ENCODE peak calls at places on chromosomes 13 and 19, in nine cellular contexts. One of them, this sample, is unnamed.
A peak's percentile ranks its signal among the peaks of the same experiment; 100 is the strongest.

GRCh38 chr13:23378009-23378632 is 55.4 kb downstream of the SACS start:
- DNase-seq in H1: no peak
- DNase-seq in transverse colon: peak; percentile 19
- DNase-seq in tibial nerve: no peak
- DNase-seq in stomach: no peak
- DNase-seq in A549: peak; percentile 37
- DNase-seq in HepG2: no peak
- DNase-seq in uterus: peak; percentile 41
- DNase-seq in body of pancreas: no peak
- DNase-seq in this sample: no peak

GRCh38 chr13:113632706-113633484 is 25.1 kb downstream of the ATP4B start:
- DNase-seq in H1: no peak
- DNase-seq in transverse colon: no peak
- DNase-seq in tibial nerve: no peak
- DNase-seq in stomach: no peak
- DNase-seq in A549: no peak
- DNase-seq in HepG2: no peak
- DNase-seq in uterus: no peak
- DNase-seq in body of pancreas: no peak
- DNase-seq in this sample: no peak

GRCh38 chr19:41373993-41374392 is 2.3 kb upstream of the TMEM91 start:
- DNase-seq in H1: no peak
- DNase-seq in transverse colon: peak; percentile 79
- DNase-seq in tibial nerve: peak; percentile 65
- DNase-seq in stomach: peak; percentile 88
- DNase-seq in A549: no peak
- DNase-seq in HepG2: no peak
- DNase-seq in uterus: peak; percentile 87
- DNase-seq in body of pancreas: peak; percentile 94
- DNase-seq in this sample: peak; percentile 89

GRCh38 chr13:91017031-91017668 is 330.3 kb upstream of the MIR17HG start:
- DNase-seq in H1: peak; percentile 31
- DNase-seq in transverse colon: no peak
- DNase-seq in tibial nerve: no peak
- DNase-seq in stomach: peak; percentile 28
- DNase-seq in A549: peak; percentile 53
- DNase-seq in HepG2: no peak
- DNase-seq in uterus: no peak
- DNase-seq in body of pancreas: peak; percentile 42
- DNase-seq in this sample: peak; percentile 65

GRCh38 chr19:39444598-39445257 is 654 bp upstream of the SUPT5H start:
- DNase-seq in H1: no peak
- DNase-seq in transverse colon: no peak
- DNase-seq in tibial nerve: no peak
- DNase-seq in stomach: no peak
- DNase-seq in A549: no peak
- DNase-seq in HepG2: no peak
- DNase-seq in uterus: no peak
- DNase-seq in body of pancreas: no peak
- DNase-seq in this sample: peak; percentile 38

GRCh38 chr19:2680808-2681207 is 21.7 kb downstream of the GNG7 start:
- DNase-seq in H1: no peak
- DNase-seq in transverse colon: no peak
- DNase-seq in tibial nerve: no peak
- DNase-seq in stomach: no peak
- DNase-seq in A549: no peak
- DNase-seq in HepG2: no peak
- DNase-seq in uterus: no peak
- DNase-seq in body of pancreas: no peak
- DNase-seq in this sample: no peak

GRCh38 chr13:76012091-76012721 is 376.1 kb downstream of the LMO7 start:
- DNase-seq in H1: no peak
- DNase-seq in transverse colon: no peak
- DNase-seq in tibial nerve: no peak
- DNase-seq in stomach: no peak
- DNase-seq in A549: peak; percentile 38
- DNase-seq in HepG2: no peak
- DNase-seq in uterus: no peak
- DNase-seq in body of pancreas: no peak
- DNase-seq in this sample: no peak

GRCh38 chr13:37429976-37430375 is 168.6 kb downstream of the POSTN start:
- DNase-seq in H1: no peak
- DNase-seq in transverse colon: no peak
- DNase-seq in tibial nerve: no peak
- DNase-seq in stomach: no peak
- DNase-seq in A549: no peak
- DNase-seq in HepG2: no peak
- DNase-seq in uterus: no peak
- DNase-seq in body of pancreas: no peak
- DNase-seq in this sample: no peak

GRCh38 chr19:50695251-50696064 is 24.1 kb downstream of the SHANK1 start:
- DNase-seq in H1: no peak
- DNase-seq in transverse colon: no peak
- DNase-seq in tibial nerve: no peak
- DNase-seq in stomach: no peak
- DNase-seq in A549: peak; percentile 29
- DNase-seq in HepG2: no peak
- DNase-seq in uterus: no peak
- DNase-seq in body of pancreas: no peak
- DNase-seq in this sample: no peak

GRCh38 chr13:113275387-113275786 is 21.7 kb upstream of the LAMP1 start:
- DNase-seq in H1: no peak
- DNase-seq in transverse colon: peak; percentile 43
- DNase-seq in tibial nerve: no peak
- DNase-seq in stomach: peak; percentile 50
- DNase-seq in A549: peak; percentile 53
- DNase-seq in HepG2: peak; percentile 84
- DNase-seq in uterus: peak; percentile 25
- DNase-seq in body of pancreas: peak; percentile 52
- DNase-seq in this sample: peak; percentile 56

GRCh38 chr19:56350416-56351045 is 35.9 kb upstream of the ZSCAN5A start:
- DNase-seq in H1: no peak
- DNase-seq in transverse colon: peak; percentile 29
- DNase-seq in tibial nerve: no peak
- DNase-seq in stomach: peak; percentile 39
- DNase-seq in A549: peak; percentile 60
- DNase-seq in HepG2: peak; percentile 58
- DNase-seq in uterus: peak; percentile 24
- DNase-seq in body of pancreas: peak; percentile 45
- DNase-seq in this sample: peak; percentile 50

GRCh38 chr19:55174425-55175116 is 5.5 kb downstream of the SYT5 start:
- DNase-seq in H1: no peak
- DNase-seq in transverse colon: no peak
- DNase-seq in tibial nerve: no peak
- DNase-seq in stomach: no peak
- DNase-seq in A549: no peak
- DNase-seq in HepG2: no peak
- DNase-seq in uterus: no peak
- DNase-seq in body of pancreas: no peak
- DNase-seq in this sample: no peak

GRCh38 chr19:3186377-3186688 is 603 bp downstream of the NCLN start:
- DNase-seq in H1: no peak
- DNase-seq in transverse colon: no peak
- DNase-seq in tibial nerve: no peak
- DNase-seq in stomach: no peak
- DNase-seq in A549: no peak
- DNase-seq in HepG2: no peak
- DNase-seq in uterus: no peak
- DNase-seq in body of pancreas: no peak
- DNase-seq in this sample: no peak

GRCh38 chr13:35526577-35526976 is 50.1 kb upstream of the MAB21L1 start:
- DNase-seq in H1: no peak
- DNase-seq in transverse colon: no peak
- DNase-seq in tibial nerve: no peak
- DNase-seq in stomach: no peak
- DNase-seq in A549: no peak
- DNase-seq in HepG2: no peak
- DNase-seq in uterus: no peak
- DNase-seq in body of pancreas: no peak
- DNase-seq in this sample: no peak

GRCh38 chr19:7968796-7969559 is 25.5 kb upstream of the TIMM44 start:
- DNase-seq in H1: no peak
- DNase-seq in transverse colon: no peak
- DNase-seq in tibial nerve: no peak
- DNase-seq in stomach: no peak
- DNase-seq in A549: no peak
- DNase-seq in HepG2: no peak
- DNase-seq in uterus: no peak
- DNase-seq in body of pancreas: no peak
- DNase-seq in this sample: no peak

GRCh38 chr19:17605761-17606745 is 50.6 kb downstream of the COLGALT1 start:
- DNase-seq in H1: peak; percentile 97
- DNase-seq in transverse colon: peak; percentile 72
- DNase-seq in tibial nerve: peak; percentile 64
- DNase-seq in stomach: peak; percentile 59
- DNase-seq in A549: peak; percentile 95
- DNase-seq in HepG2: peak; percentile 80
- DNase-seq in uterus: peak; percentile 44
- DNase-seq in body of pancreas: peak; percentile 70
- DNase-seq in this sample: peak; percentile 87

DNA sequence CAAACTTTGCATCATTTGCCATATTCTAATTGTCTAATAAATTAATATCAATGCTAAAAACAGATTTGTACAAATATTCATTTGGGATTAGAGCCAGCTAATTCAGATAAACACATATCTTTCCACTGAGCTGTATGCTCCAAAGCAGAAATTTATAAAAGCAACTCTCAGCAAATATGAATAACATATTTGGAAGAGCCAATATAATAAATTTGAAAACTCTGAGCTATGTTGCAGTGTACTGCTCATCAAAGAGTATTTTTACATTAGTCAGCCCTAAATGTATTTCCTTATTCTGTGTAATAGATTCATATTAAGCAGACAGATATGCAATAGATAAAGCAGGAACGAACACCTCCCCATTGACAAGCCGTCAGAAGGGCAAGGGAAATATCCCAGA is 970.1 kb downstream of the EFNB2 start:
- DNase-seq in H1: no peak
- DNase-seq in transverse colon: no peak
- DNase-seq in tibial nerve: no peak
- DNase-seq in stomach: no peak
- DNase-seq in A549: no peak
- DNase-seq in HepG2: no peak
- DNase-seq in uterus: no peak
- DNase-seq in body of pancreas: no peak
- DNase-seq in this sample: no peak
- TF ChIP-seq CTCF in H1: no peak
- TF ChIP-seq CTCF in transverse colon: no peak
- TF ChIP-seq CTCF in tibial nerve: no peak
- TF ChIP-seq CTCF in stomach: no peak
- TF ChIP-seq CTCF in A549: no peak
- TF ChIP-seq CTCF in HepG2: no peak
- TF ChIP-seq CTCF in uterus: no peak
- TF ChIP-seq CTCF in body of pancreas: no peak
- TF ChIP-seq CTCF in this sample: no peak

GRCh38 chr19:4342421-4343055 is 824 bp upstream of the MPND start:
- DNase-seq in H1: peak; percentile 97
- DNase-seq in transverse colon: peak; percentile 96
- DNase-seq in tibial nerve: peak; percentile 89
- DNase-seq in stomach: peak; percentile 96
- DNase-seq in A549: peak; percentile 100
- DNase-seq in HepG2: peak; percentile 100
- DNase-seq in uterus: peak; percentile 93
- DNase-seq in body of pancreas: peak; percentile 97
- DNase-seq in this sample: peak; percentile 99
- TF ChIP-seq POLR2A in H1: peak; percentile 93
- TF ChIP-seq POLR2A in transverse colon: peak; percentile 87
- TF ChIP-seq POLR2A in tibial nerve: peak; percentile 84
- TF ChIP-seq POLR2A in stomach: no peak
- TF ChIP-seq POLR2A in A549: peak; percentile 75
- TF ChIP-seq POLR2A in HepG2: peak; percentile 91
- TF ChIP-seq POLR2A in uterus: peak; percentile 94
- TF ChIP-seq POLR2A in body of pancreas: peak; percentile 79
- TF ChIP-seq POLR2A in this sample: peak; percentile 83

DNA sequence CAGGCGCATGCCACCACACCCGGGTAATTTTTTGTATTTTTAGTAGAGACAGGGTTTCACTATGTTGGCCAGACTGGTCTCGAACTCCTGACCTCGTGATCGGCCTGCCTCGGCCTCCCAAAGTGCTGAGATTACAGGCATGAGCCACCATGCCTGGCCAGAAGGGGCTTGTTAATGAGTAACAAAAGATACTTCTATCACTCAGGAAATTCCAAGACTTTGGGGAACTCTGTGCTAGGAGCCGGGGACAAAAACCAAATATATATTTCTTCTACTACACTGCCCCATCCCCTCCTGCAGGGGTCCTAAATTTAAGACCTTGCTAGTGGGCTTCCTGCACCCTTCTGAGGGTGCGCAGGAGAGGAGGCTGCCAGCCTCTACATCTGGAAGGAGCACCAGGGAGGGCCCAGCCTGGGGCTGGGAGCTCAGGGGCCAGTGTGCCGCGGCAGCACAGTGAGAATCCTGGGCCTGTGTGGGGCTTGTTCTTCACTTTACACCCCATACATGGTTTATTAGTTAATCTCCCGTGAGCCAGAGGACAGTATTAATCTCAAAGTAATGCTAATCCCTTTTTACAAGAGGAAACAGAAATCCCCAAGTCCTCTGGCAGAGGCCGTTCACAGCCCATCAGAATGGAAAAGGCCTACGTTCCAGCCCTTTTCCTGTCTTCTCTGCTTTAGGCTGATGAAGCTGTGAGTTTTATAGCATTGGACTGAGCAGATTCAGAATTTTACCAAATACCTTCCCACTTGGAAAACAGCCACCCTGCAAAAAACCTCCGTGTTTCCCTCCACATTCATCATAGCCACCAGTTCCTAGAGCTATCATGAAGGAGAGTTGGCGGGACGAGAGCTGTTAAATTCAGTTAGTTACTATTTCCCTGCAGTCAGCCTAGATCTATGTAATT is 44.4 kb upstream of the NPAS1 start:
- DNase-seq in H1: no peak
- DNase-seq in transverse colon: no peak
- DNase-seq in tibial nerve: no peak
- DNase-seq in stomach: no peak
- DNase-seq in A549: no peak
- DNase-seq in HepG2: no peak
- DNase-seq in uterus: no peak
- DNase-seq in body of pancreas: no peak
- DNase-seq in this sample: no peak
- H3K27ac ChIP-seq in H1: no peak overlapping the region
- H3K27ac ChIP-seq in transverse colon: peak overlapping the region; percentile 89
- H3K27ac ChIP-seq in tibial nerve: peak overlapping the region; percentile 35
- H3K27ac ChIP-seq in stomach: peak overlapping the region; percentile 80
- H3K27ac ChIP-seq in A549: peak overlapping the region; percentile 61
- H3K27ac ChIP-seq in HepG2: no peak overlapping the region
- H3K27ac ChIP-seq in uterus: peak overlapping the region; percentile 80
- H3K27ac ChIP-seq in body of pancreas: peak overlapping the region; percentile 65
- H3K27ac ChIP-seq in this sample: peak overlapping the region; percentile 56

DNA sequence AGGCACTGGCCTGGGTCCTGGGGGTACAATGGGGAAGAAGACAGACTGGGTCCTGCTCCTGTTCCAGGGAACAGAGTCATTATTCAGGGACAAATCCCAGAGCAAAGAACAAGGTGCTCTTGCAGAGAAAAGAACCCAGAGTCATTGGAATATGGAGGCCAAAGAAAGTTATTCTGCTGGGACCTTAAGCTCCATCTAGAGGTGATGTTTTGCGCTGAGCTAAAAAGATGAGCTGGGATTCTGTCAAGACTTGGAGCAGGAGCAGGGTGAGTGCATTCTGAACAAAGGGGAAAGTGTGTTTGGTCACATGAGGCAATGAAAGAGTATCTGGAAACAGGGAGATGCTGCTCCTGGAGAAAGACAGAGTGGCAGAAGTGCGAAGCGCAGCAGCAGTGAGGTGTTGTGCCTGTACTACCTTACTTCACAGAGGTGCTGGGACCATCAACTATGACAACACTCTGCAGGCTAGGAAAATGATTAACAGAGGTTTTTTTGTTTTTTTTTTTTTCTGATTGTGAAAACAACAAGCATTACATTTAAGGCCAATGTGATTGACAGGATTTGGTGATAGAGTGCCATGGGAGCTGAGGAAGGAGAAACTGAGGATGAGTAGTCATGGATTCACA is 95.3 kb upstream of the TNFSF11 start:
- DNase-seq in H1: no peak
- DNase-seq in transverse colon: no peak
- DNase-seq in tibial nerve: no peak
- DNase-seq in stomach: no peak
- DNase-seq in A549: peak; percentile 30
- DNase-seq in HepG2: no peak
- DNase-seq in uterus: no peak
- DNase-seq in body of pancreas: no peak
- DNase-seq in this sample: no peak
- TF ChIP-seq CTCF in H1: no peak
- TF ChIP-seq CTCF in transverse colon: peak; percentile 29
- TF ChIP-seq CTCF in tibial nerve: no peak
- TF ChIP-seq CTCF in stomach: no peak
- TF ChIP-seq CTCF in A549: peak; percentile 18
- TF ChIP-seq CTCF in HepG2: no peak
- TF ChIP-seq CTCF in uterus: no peak
- TF ChIP-seq CTCF in body of pancreas: no peak
- TF ChIP-seq CTCF in this sample: no peak